ENCODE peak calls at places on chromosome 17, in eight cellular contexts. X is effector memory CD4-positive, alpha-beta T cell; C is stimulated activated CD8-positive, alpha-beta memory T cell treated with anti-CD3 and anti-CD28 coated beads, Interleukin-2, amount 100 ng/mL, for 1 hour; S is fibroblast of gingiva; O is OCI-M1; D is Daoy; Y is dermis blood vessel endothelial cell; M is activated naive CD4-positive, alpha-beta T cell. I is an unnamed sample.

GRCh38 chr17:79651751-79652150 is 40.9 kb upstream of the RBFOX3 start:
- DNase-seq in C (no peak), X (no peak), S (no peak), Y (no peak), D (no peak), M (no peak), O (no peak), I (peak; percentile 32)

GRCh38 chr17:15456972-15457722 is 10.3 kb downstream of the CDRT4 start:
- DNase-seq in X (no peak), S (peak; percentile 98), O (no peak), D (peak; percentile 76), M (no peak), Y (peak; percentile 61), C (no peak), I (no peak)

GRCh38 chr17:50660042-50660886 is 25.6 kb downstream of the ABCC3 start:
- DNase-seq in O (no peak), X (no peak), S (peak; percentile 63), C (no peak), M (no peak), D (peak; percentile 56), Y (peak; percentile 36), I (no peak)

GRCh38 chr17:75168998-75169397 is 13.8 kb downstream of the SUMO2 start:
- DNase-seq in C (no peak), Y (no peak), X (no peak), O (no peak), D (no peak), M (no peak), S (no peak), I (no peak)

GRCh38 chr17:8436169-8436932 is 667 bp downstream of the NDEL1 start:
- DNase-seq in S (peak; percentile 72), O (peak; percentile 83), D (peak; percentile 56), Y (peak; percentile 62), C (peak; percentile 33), M (peak; percentile 55), X (peak; percentile 56), I (no peak)

GRCh38 chr17:43515641-43516040 is 30.5 kb downstream of the ETV4 start:
- DNase-seq in D (no peak), Y (no peak), M (no peak), S (peak; percentile 67), C (no peak), X (no peak), O (no peak), I (no peak)

GRCh38 chr17:59756236-59756818 is 48.9 kb downstream of the VMP1 start:
- DNase-seq in S (peak; percentile 74), Y (peak; percentile 85), M (no peak), C (no peak), D (peak; percentile 79), X (no peak), O (no peak), I (no peak)

GRCh38 chr17:38883592-38884526 is 14.0 kb downstream of the LASP1 start:
- DNase-seq in O (no peak), C (no peak), S (no peak), D (peak; percentile 57), Y (no peak), M (no peak), X (no peak), I (no peak)

GRCh38 chr17:5555254-5555653 is 29.1 kb downstream of the NLRP1 start:
- DNase-seq in C (no peak), X (no peak), S (no peak), Y (peak; percentile 9), D (peak; percentile 45), O (no peak), M (no peak), I (no peak)

GRCh38 chr17:40561871-40562611 is 3.2 kb downstream of the CCR7 start:
- DNase-seq in X (no peak), M (peak; percentile 50), S (no peak), O (peak; percentile 57), C (no peak), D (no peak), Y (peak; percentile 29), I (no peak)

I was measured in cerebellar nuclear complex.